ENCODE peak calls at places on chromosomes 6 and 20, in ten cellular contexts. D is OCI-LY7, V is lower lobe of right lung, Q is cardiac muscle cell, P is Peyer's patch, T is uterus, A is heart left ventricle, O is astrocyte of the spinal cord, Z is K562, I is PC-3. K is an unnamed sample.

GRCh38 chr6:136499370-136499769 is 50.9 kb downstream of the MAP7 start:
- DNase-seq in O (no peak), I (no peak), T (no peak), Z (peak; percentile 70), V (no peak), D (no peak), Q (peak; percentile 2), A (no peak), P (no peak), K (no peak)

GRCh38 chr6:30163918-30164654 is 740 bp downstream of the TRIM15 start:
- DNase-seq in Q (no peak), T (no peak), I (no peak), V (no peak), D (no peak), Z (no peak), A (no peak), O (no peak), P (no peak), K (no peak)

GRCh38 chr6:99297415-99297814 is 52.1 kb downstream of the FAXC start:
- DNase-seq in I (no peak), Q (no peak), A (no peak), O (no peak), P (no peak), D (no peak), Z (no peak), V (no peak), T (no peak), K (no peak)

GRCh38 chr20:18164356-18164755 is 26.7 kb downstream of the KAT14 start:
- DNase-seq in T (no peak), D (no peak), A (no peak), Q (no peak), P (no peak), V (no peak), Z (no peak), O (peak; percentile 7), I (peak; percentile 76), K (no peak)

GRCh38 chr6:2900821-2901644 is 2.1 kb downstream of the SERPINB9 start:
- DNase-seq in D (no peak), Q (peak; percentile 37), T (peak; percentile 63), A (peak; percentile 43), Z (no peak), P (no peak), V (no peak), I (no peak), O (no peak), K (no peak)

GRCh38 chr6:84645000-84645399 is 119.4 kb downstream of the TBX18 start:
- DNase-seq in T (no peak), A (no peak), O (peak; percentile 62), Z (no peak), V (no peak), Q (peak; percentile 48), D (no peak), P (no peak), I (peak; percentile 82), K (no peak)

GRCh38 chr6:125871365-125871764 is 80.6 kb downstream of the NCOA7 start:
- DNase-seq in A (no peak), Z (no peak), D (no peak), V (no peak), T (no peak), I (peak; percentile 43), P (no peak), Q (no peak), O (no peak), K (no peak)

GRCh38 chr6:53041356-53041755 is 23.8 kb upstream of the FBXO9 start:
- DNase-seq in V (no peak), D (no peak), T (no peak), P (no peak), A (no peak), O (peak; percentile 68), Q (peak; percentile 41), I (peak; percentile 64), Z (no peak), K (no peak)

GRCh38 chr6:169201985-169202384 is 51.7 kb downstream of the THBS2 start:
- DNase-seq in D (no peak), Z (no peak), V (no peak), T (no peak), P (no peak), I (no peak), O (no peak), Q (no peak), A (no peak), K (no peak)

GRCh38 chr6:125201961-125202729 is 48.6 kb downstream of the TPD52L1 start:
- DNase-seq in T (peak; percentile 20), V (peak; percentile 70), Q (peak; percentile 97), P (peak; percentile 56), I (peak; percentile 88), O (peak; percentile 94), A (no peak), Z (peak; percentile 69), D (no peak), K (no peak)

GRCh38 chr6:53896237-53896636 is 101.4 kb downstream of the LRRC1 start:
- DNase-seq in Q (peak; percentile 58), V (no peak), D (no peak), T (no peak), Z (no peak), O (peak; percentile 22), P (no peak), I (no peak), A (no peak), K (no peak)

GRCh38 chr6:111725446-111726112 is 119.9 kb upstream of the TRAF3IP2 start:
- DNase-seq in I (no peak), P (no peak), Q (no peak), V (no peak), T (no peak), D (no peak), Z (no peak), O (no peak), A (no peak), K (no peak)

GRCh38 chr20:47274449-47275108 is 81.9 kb downstream of the ZMYND8 start:
- DNase-seq in I (peak; percentile 95), O (peak; percentile 97), T (no peak), P (no peak), Q (peak; percentile 93), V (no peak), A (no peak), Z (peak; percentile 40), D (no peak), K (peak; percentile 87)

DNA sequence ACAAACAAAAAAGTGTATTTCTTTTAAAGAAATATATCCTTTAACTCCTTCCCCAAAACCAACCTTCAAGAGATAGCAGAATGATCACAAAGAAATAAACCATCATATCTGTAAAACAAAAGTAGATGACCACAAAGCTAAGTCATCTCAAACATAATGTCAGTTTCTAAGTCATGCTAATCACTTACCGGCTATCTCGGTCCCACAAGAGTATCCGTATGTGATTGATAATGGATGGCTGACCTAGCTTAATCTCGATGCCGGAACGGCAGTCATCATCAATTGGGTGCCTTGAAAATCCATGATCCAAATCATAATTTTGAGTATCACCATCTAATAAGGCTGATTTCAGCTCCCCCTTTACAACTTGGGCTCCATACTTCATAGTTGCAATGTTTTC is 59.7 kb downstream of the BTBD9 start:
- DNase-seq in I (no peak), D (no peak), A (no peak), P (no peak), O (no peak), V (no peak), T (no peak), Z (peak; percentile 44), Q (no peak), K (no peak)
- H3K4me3 ChIP-seq in I (no peak overlapping the region), D (no peak overlapping the region), A (no peak overlapping the region), P (no peak overlapping the region), O (no peak overlapping the region), V (no peak overlapping the region), T (no peak overlapping the region), Z (no peak overlapping the region), Q (no peak overlapping the region), K (no peak overlapping the region)

DNA sequence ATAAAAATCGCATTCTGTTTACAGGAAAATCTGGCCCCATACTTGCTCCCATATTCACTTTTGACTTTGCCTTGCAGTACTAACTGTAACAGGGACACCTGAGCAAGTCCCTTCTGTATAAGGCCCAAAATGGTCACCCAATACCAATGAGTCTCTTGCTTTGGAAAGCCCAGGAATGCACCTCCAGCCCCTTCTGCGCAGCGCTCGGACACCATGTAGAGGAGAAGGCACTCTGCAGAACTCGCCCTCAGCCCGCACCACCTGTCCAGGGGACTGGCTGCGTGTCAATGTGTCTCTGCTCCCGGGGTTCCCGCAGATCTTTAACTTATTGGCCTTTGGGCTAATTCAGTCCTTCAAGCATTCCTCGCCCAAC is 746 bp upstream of the PRND start:
- DNase-seq in T (no peak), P (no peak), O (no peak), A (no peak), V (no peak), Z (no peak), D (no peak), Q (no peak), I (no peak), K (no peak)
- TF ChIP-seq CTCF in T (no peak), P (no peak), O (no peak), A (no peak), V (no peak), Z (no peak), D (no peak), Q (no peak), I (no peak), K (no peak)

GRCh38 chr6:18444176-18444575 is 57.0 kb downstream of the RNF144B start:
- DNase-seq in D (no peak), Z (no peak), A (no peak), O (no peak), I (no peak), Q (no peak), T (no peak), P (no peak), V (no peak), K (no peak)
- H3K4me3 ChIP-seq in D (no peak overlapping the region), Z (no peak overlapping the region), A (no peak overlapping the region), O (no peak overlapping the region), I (no peak overlapping the region), Q (no peak overlapping the region), T (no peak overlapping the region), P (no peak overlapping the region), V (no peak overlapping the region), K (no peak overlapping the region)

GRCh38 chr20:9323622-9324021 is 190.8 kb upstream of the LAMP5 start:
- DNase-seq in T (no peak), A (no peak), O (no peak), P (no peak), Z (peak; percentile 4), V (no peak), Q (peak; percentile 27), D (peak; percentile 1), I (peak; percentile 39), K (no peak)
- TF ChIP-seq CTCF in T (no peak), A (peak; percentile 31), O (peak; percentile 50), P (no peak), Z (peak; percentile 9), V (peak; percentile 25), Q (peak; percentile 54), D (peak; percentile 24), I (peak; percentile 55), K (peak; percentile 45)

GRCh38 chr6:132490478-132491204 is 22.3 kb downstream of the STX7 start:
- DNase-seq in T (no peak), O (no peak), A (no peak), I (no peak), P (no peak), D (peak; percentile 65), V (no peak), Q (no peak), Z (no peak), K (no peak)
- H3K4me3 ChIP-seq in T (no peak overlapping the region), O (no peak overlapping the region), A (peak overlapping the region; percentile 22), I (no peak overlapping the region), P (no peak overlapping the region), D (peak overlapping the region; percentile 66), V (no peak overlapping the region), Q (no peak overlapping the region), Z (no peak overlapping the region), K (no peak overlapping the region)

GRCh38 chr6:95364016-95364604 is 213.2 kb upstream of the MANEA start:
- DNase-seq in D (peak; percentile 39), A (no peak), Z (peak; percentile 14), V (no peak), P (no peak), O (peak; percentile 11), I (peak; percentile 39), T (no peak), Q (peak; percentile 14), K (no peak)
- TF ChIP-seq CTCF in D (peak; percentile 80), A (no peak), Z (no peak), V (peak; percentile 20), P (no peak), O (peak; percentile 50), I (peak; percentile 55), T (no peak), Q (peak; percentile 29), K (peak; percentile 16)

K was measured in BJ.